ENCODE peak calls at places on chromosomes 12 and 14, in six cellular contexts. One of them, this sample, is unnamed.

GRCh38 chr14:69913686-69914085 is 34.5 kb downstream of the SMOC1 start:
- DNase-seq in cardiac muscle cell: no peak
- DNase-seq in nephron progenitor cell: no peak
- DNase-seq in hepatocyte: no peak
- DNase-seq in psoas muscle: no peak
- DNase-seq in GM10248: no peak
- DNase-seq in this sample: no peak

GRCh38 chr14:58151701-58152568 is at the start of gene ARMH4:
- DNase-seq in psoas muscle: peak; percentile 88
- DNase-seq in GM10248: peak; percentile 71
- DNase-seq in hepatocyte: peak; percentile 92
- DNase-seq in cardiac muscle cell: peak; percentile 83
- DNase-seq in nephron progenitor cell: peak; percentile 90
- DNase-seq in this sample: peak; percentile 80

GRCh38 chr12:94690199-94690695 is 39.9 kb upstream of the TMCC3 start:
- DNase-seq in nephron progenitor cell: no peak
- DNase-seq in hepatocyte: peak; percentile 32
- DNase-seq in cardiac muscle cell: peak; percentile 77
- DNase-seq in psoas muscle: no peak
- DNase-seq in GM10248: no peak
- DNase-seq in this sample: peak; percentile 26

GRCh38 chr14:53034688-53035087 is 83.8 kb upstream of the FERMT2 start:
- DNase-seq in hepatocyte: no peak
- DNase-seq in nephron progenitor cell: no peak
- DNase-seq in GM10248: no peak
- DNase-seq in cardiac muscle cell: no peak
- DNase-seq in psoas muscle: no peak
- DNase-seq in this sample: no peak

GRCh38 chr14:99538275-99538674 is 57.1 kb downstream of the CCNK start:
- DNase-seq in cardiac muscle cell: peak; percentile 25
- DNase-seq in psoas muscle: no peak
- DNase-seq in GM10248: no peak
- DNase-seq in hepatocyte: no peak
- DNase-seq in nephron progenitor cell: no peak
- DNase-seq in this sample: no peak

GRCh38 chr12:51171884-51172514 is 936 bp downstream of the TFCP2 start:
- DNase-seq in GM10248: peak; percentile 29
- DNase-seq in cardiac muscle cell: peak; percentile 30
- DNase-seq in psoas muscle: no peak
- DNase-seq in hepatocyte: peak; percentile 44
- DNase-seq in nephron progenitor cell: no peak
- DNase-seq in this sample: peak; percentile 8

GRCh38 chr12:22215467-22216253 is 118.8 kb downstream of the ST8SIA1 start:
- DNase-seq in GM10248: no peak
- DNase-seq in cardiac muscle cell: peak; percentile 52
- DNase-seq in nephron progenitor cell: no peak
- DNase-seq in hepatocyte: no peak
- DNase-seq in psoas muscle: no peak
- DNase-seq in this sample: peak; percentile 42

GRCh38 chr12:79690606-79691298 is at the start of gene PAWR:
- DNase-seq in GM10248: peak; percentile 88
- DNase-seq in cardiac muscle cell: peak; percentile 76
- DNase-seq in hepatocyte: peak; percentile 93
- DNase-seq in nephron progenitor cell: peak; percentile 85
- DNase-seq in psoas muscle: peak; percentile 57
- DNase-seq in this sample: peak; percentile 86

GRCh38 chr12:114360485-114360884 is 45.5 kb downstream of the TBX5 start:
- DNase-seq in cardiac muscle cell: no peak
- DNase-seq in psoas muscle: no peak
- DNase-seq in GM10248: no peak
- DNase-seq in hepatocyte: no peak
- DNase-seq in nephron progenitor cell: no peak
- DNase-seq in this sample: no peak

GRCh38 chr12:12890815-12891645 is at the start of gene GPRC5A:
- DNase-seq in nephron progenitor cell: peak; percentile 60
- DNase-seq in cardiac muscle cell: peak; percentile 95
- DNase-seq in psoas muscle: peak; percentile 89
- DNase-seq in hepatocyte: peak; percentile 95
- DNase-seq in GM10248: peak; percentile 47
- DNase-seq in this sample: peak; percentile 97

GRCh38 chr12:52082026-52082667 is 2.6 kb downstream of the SMIM41 start:
- DNase-seq in psoas muscle: peak; percentile 70
- DNase-seq in nephron progenitor cell: peak; percentile 59
- DNase-seq in hepatocyte: peak; percentile 29
- DNase-seq in cardiac muscle cell: peak; percentile 52
- DNase-seq in GM10248: no peak
- DNase-seq in this sample: no peak

GRCh38 chr14:102323102-102323501 is 3.6 kb downstream of the ZNF839 start:
- DNase-seq in nephron progenitor cell: no peak
- DNase-seq in cardiac muscle cell: peak; percentile 90
- DNase-seq in hepatocyte: peak; percentile 75
- DNase-seq in GM10248: no peak
- DNase-seq in psoas muscle: peak; percentile 92
- DNase-seq in this sample: peak; percentile 91

GRCh38 chr12:53498235-53498630 is 1.0 kb downstream of the MAP3K12 start:
- DNase-seq in cardiac muscle cell: no peak
- DNase-seq in nephron progenitor cell: no peak
- DNase-seq in hepatocyte: no peak
- DNase-seq in GM10248: no peak
- DNase-seq in psoas muscle: no peak
- DNase-seq in this sample: no peak

GRCh38 chr14:52694761-52695480 is 437 bp downstream of the ERO1A start:
- DNase-seq in nephron progenitor cell: peak; percentile 47
- DNase-seq in psoas muscle: no peak
- DNase-seq in cardiac muscle cell: peak; percentile 41
- DNase-seq in hepatocyte: peak; percentile 49
- DNase-seq in GM10248: peak; percentile 43
- DNase-seq in this sample: peak; percentile 72

GRCh38 chr14:103628221-103628683 is 759 bp upstream of the KLC1 start:
- DNase-seq in cardiac muscle cell: peak; percentile 76
- DNase-seq in GM10248: peak; percentile 55
- DNase-seq in hepatocyte: peak; percentile 89
- DNase-seq in psoas muscle: peak; percentile 91
- DNase-seq in nephron progenitor cell: peak; percentile 72
- DNase-seq in this sample: peak; percentile 85

GRCh38 chr14:39763402-39763890 is 331.2 kb upstream of the FBXO33 start:
- DNase-seq in GM10248: no peak
- DNase-seq in hepatocyte: no peak
- DNase-seq in cardiac muscle cell: no peak
- DNase-seq in nephron progenitor cell: no peak
- DNase-seq in psoas muscle: no peak
- DNase-seq in this sample: no peak

GRCh38 chr14:76782885-76783566 is 21.8 kb downstream of the VASH1 start:
- DNase-seq in nephron progenitor cell: no peak
- DNase-seq in psoas muscle: no peak
- DNase-seq in hepatocyte: no peak
- DNase-seq in cardiac muscle cell: peak; percentile 68
- DNase-seq in GM10248: peak; percentile 60
- DNase-seq in this sample: no peak

GRCh38 chr12:16329594-16329993 is 17.9 kb upstream of the MGST1 start:
- DNase-seq in hepatocyte: peak; percentile 14
- DNase-seq in GM10248: no peak
- DNase-seq in nephron progenitor cell: no peak
- DNase-seq in cardiac muscle cell: no peak
- DNase-seq in psoas muscle: no peak
- DNase-seq in this sample: peak; percentile 18

GRCh38 chr12:77377116-77377515 is 311.7 kb upstream of the E2F7 start:
- DNase-seq in psoas muscle: no peak
- DNase-seq in nephron progenitor cell: no peak
- DNase-seq in cardiac muscle cell: peak; percentile 76
- DNase-seq in hepatocyte: no peak
- DNase-seq in GM10248: no peak
- DNase-seq in this sample: peak; percentile 66

GRCh38 chr12:131869871-131870418 is 24.5 kb upstream of the ULK1 start:
- DNase-seq in hepatocyte: no peak
- DNase-seq in cardiac muscle cell: peak; percentile 26
- DNase-seq in GM10248: no peak
- DNase-seq in nephron progenitor cell: no peak
- DNase-seq in psoas muscle: no peak
- DNase-seq in this sample: peak; percentile 33

GRCh38 chr12:93151079-93151759 is 222.1 kb upstream of the EEA1 start:
- DNase-seq in hepatocyte: no peak
- DNase-seq in psoas muscle: no peak
- DNase-seq in nephron progenitor cell: no peak
- DNase-seq in cardiac muscle cell: no peak
- DNase-seq in GM10248: no peak
- DNase-seq in this sample: no peak

GRCh38 chr12:4856556-4856955 is 53.1 kb upstream of the KCNA1 start:
- DNase-seq in cardiac muscle cell: no peak
- DNase-seq in psoas muscle: no peak
- DNase-seq in nephron progenitor cell: no peak
- DNase-seq in hepatocyte: no peak
- DNase-seq in GM10248: no peak
- DNase-seq in this sample: no peak

DNA sequence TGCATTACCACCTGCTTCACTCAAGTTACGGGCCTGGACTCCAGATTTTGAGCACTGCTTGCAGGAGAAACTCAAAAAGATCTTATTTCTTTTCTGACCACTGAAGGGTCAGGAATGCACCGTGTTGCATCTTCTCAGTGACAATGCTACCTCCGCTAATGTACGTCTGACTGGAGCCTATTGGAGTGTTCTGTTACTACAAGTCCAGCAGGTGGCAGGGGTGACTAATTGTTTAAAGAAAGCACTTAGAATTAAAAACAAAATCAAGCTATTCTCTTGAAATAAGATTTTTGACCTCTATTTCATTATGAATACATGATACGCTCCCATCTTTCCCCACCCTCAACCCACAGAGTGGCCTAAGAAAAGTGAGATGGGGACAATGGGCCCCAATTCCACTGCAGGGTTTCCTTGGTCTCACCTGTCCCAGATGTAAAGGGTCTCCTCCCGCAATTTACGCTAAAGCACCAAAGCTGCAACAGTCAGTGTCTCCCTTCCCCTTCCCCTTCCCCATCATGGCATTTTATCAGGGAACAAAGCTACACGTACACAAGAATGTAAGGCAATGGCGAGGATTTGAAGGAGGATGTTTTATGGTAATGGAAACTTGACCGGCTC is 2.2 kb downstream of the TBPL2 start:
- DNase-seq in GM10248: no peak
- DNase-seq in cardiac muscle cell: peak; percentile 78
- DNase-seq in psoas muscle: no peak
- DNase-seq in nephron progenitor cell: peak; percentile 19
- DNase-seq in hepatocyte: peak; percentile 79
- DNase-seq in this sample: peak; percentile 68
- TF ChIP-seq CTCF in GM10248: peak; percentile 47
- TF ChIP-seq CTCF in cardiac muscle cell: peak; percentile 57
- TF ChIP-seq CTCF in psoas muscle: peak; percentile 43
- TF ChIP-seq CTCF in nephron progenitor cell: peak; percentile 49
- TF ChIP-seq CTCF in hepatocyte: peak; percentile 69
- TF ChIP-seq CTCF in this sample: peak; percentile 63

GRCh38 chr14:35963209-35963608 is 137.1 kb downstream of the BRMS1L start:
- DNase-seq in GM10248: no peak
- DNase-seq in nephron progenitor cell: no peak
- DNase-seq in hepatocyte: no peak
- DNase-seq in cardiac muscle cell: no peak
- DNase-seq in psoas muscle: no peak
- DNase-seq in this sample: peak; percentile 32

GRCh38 chr14:35961697-35962274 is 135.6 kb downstream of the BRMS1L start:
- DNase-seq in hepatocyte: no peak
- DNase-seq in cardiac muscle cell: no peak
- DNase-seq in GM10248: no peak
- DNase-seq in nephron progenitor cell: no peak
- DNase-seq in psoas muscle: no peak
- DNase-seq in this sample: no peak

GRCh38 chr14:35956376-35957000 is 130.3 kb downstream of the BRMS1L start:
- DNase-seq in cardiac muscle cell: no peak
- DNase-seq in hepatocyte: no peak
- DNase-seq in nephron progenitor cell: no peak
- DNase-seq in GM10248: no peak
- DNase-seq in psoas muscle: no peak
- DNase-seq in this sample: no peak

GRCh38 chr14:35964736-35965135 is 138.6 kb downstream of the BRMS1L start:
- DNase-seq in hepatocyte: no peak
- DNase-seq in nephron progenitor cell: no peak
- DNase-seq in GM10248: no peak
- DNase-seq in psoas muscle: no peak
- DNase-seq in cardiac muscle cell: no peak
- DNase-seq in this sample: no peak

GRCh38 chr14:35959835-35960234 is 133.7 kb downstream of the BRMS1L start:
- DNase-seq in nephron progenitor cell: no peak
- DNase-seq in psoas muscle: no peak
- DNase-seq in cardiac muscle cell: no peak
- DNase-seq in hepatocyte: no peak
- DNase-seq in GM10248: no peak
- DNase-seq in this sample: peak; percentile 9
- TF ChIP-seq CTCF in nephron progenitor cell: no peak
- TF ChIP-seq CTCF in psoas muscle: no peak
- TF ChIP-seq CTCF in cardiac muscle cell: no peak
- TF ChIP-seq CTCF in hepatocyte: no peak
- TF ChIP-seq CTCF in GM10248: peak; percentile 6
- TF ChIP-seq CTCF in this sample: no peak

GRCh38 chr12:55067701-55068100 is 47.9 kb downstream of the NEUROD4 start:
- DNase-seq in GM10248: no peak
- DNase-seq in psoas muscle: no peak
- DNase-seq in nephron progenitor cell: peak; percentile 21
- DNase-seq in hepatocyte: no peak
- DNase-seq in cardiac muscle cell: no peak
- DNase-seq in this sample: no peak

GRCh38 chr12:55073043-55074022 is 52.9 kb upstream of the OR9K2 start:
- DNase-seq in nephron progenitor cell: peak; percentile 85
- DNase-seq in psoas muscle: peak; percentile 77
- DNase-seq in cardiac muscle cell: peak; percentile 82
- DNase-seq in GM10248: peak; percentile 58
- DNase-seq in hepatocyte: peak; percentile 87
- DNase-seq in this sample: peak; percentile 78

GRCh38 chr12:55074771-55075170 is 51.4 kb upstream of the OR9K2 start:
- DNase-seq in hepatocyte: no peak
- DNase-seq in cardiac muscle cell: no peak
- DNase-seq in GM10248: no peak
- DNase-seq in nephron progenitor cell: no peak
- DNase-seq in psoas muscle: no peak
- DNase-seq in this sample: no peak

GRCh38 chr12:55068416-55069010 is 48.7 kb downstream of the NEUROD4 start:
- DNase-seq in nephron progenitor cell: peak; percentile 57
- DNase-seq in GM10248: peak; percentile 68
- DNase-seq in psoas muscle: no peak
- DNase-seq in hepatocyte: peak; percentile 73
- DNase-seq in cardiac muscle cell: peak; percentile 73
- DNase-seq in this sample: peak; percentile 65

DNA sequence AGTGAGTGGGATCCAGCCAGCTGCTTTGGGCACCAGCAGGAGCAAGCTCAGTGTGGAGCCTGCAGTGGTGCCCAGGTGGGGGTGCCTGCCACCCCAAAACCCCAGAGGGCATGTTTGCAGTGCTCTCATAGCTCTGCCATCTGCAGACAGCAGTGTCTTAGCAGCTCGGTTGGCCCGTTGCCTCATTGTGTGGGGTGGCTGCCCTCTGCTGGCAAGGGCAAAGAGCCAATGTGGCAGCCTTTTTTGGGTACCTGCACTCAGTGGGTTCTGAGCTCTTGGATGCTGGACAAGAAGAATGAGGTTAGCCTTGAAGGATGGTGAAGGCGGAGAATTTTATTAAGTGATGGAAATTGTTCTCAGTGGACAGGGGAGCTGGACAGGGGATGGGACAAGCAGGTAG is 52.3 kb downstream of the NEUROD4 start:
- DNase-seq in psoas muscle: peak; percentile 72
- DNase-seq in GM10248: peak; percentile 37
- DNase-seq in cardiac muscle cell: peak; percentile 17
- DNase-seq in nephron progenitor cell: peak; percentile 27
- DNase-seq in hepatocyte: peak; percentile 55
- DNase-seq in this sample: peak; percentile 72
- TF ChIP-seq CTCF in psoas muscle: peak; percentile 15
- TF ChIP-seq CTCF in GM10248: peak; percentile 80
- TF ChIP-seq CTCF in cardiac muscle cell: peak; percentile 28
- TF ChIP-seq CTCF in nephron progenitor cell: peak; percentile 31
- TF ChIP-seq CTCF in hepatocyte: peak; percentile 39
- TF ChIP-seq CTCF in this sample: peak; percentile 53

GRCh38 chr12:45121224-45121623 is 70.3 kb upstream of the DBX2 start:
- DNase-seq in nephron progenitor cell: no peak
- DNase-seq in cardiac muscle cell: no peak
- DNase-seq in hepatocyte: no peak
- DNase-seq in psoas muscle: no peak
- DNase-seq in GM10248: no peak
- DNase-seq in this sample: no peak
- TF ChIP-seq CTCF in nephron progenitor cell: no peak
- TF ChIP-seq CTCF in cardiac muscle cell: no peak
- TF ChIP-seq CTCF in hepatocyte: no peak
- TF ChIP-seq CTCF in psoas muscle: no peak
- TF ChIP-seq CTCF in GM10248: no peak
- TF ChIP-seq CTCF in this sample: no peak